ENCODE peak calls at places on chromosomes 6 and 20, in four cellular contexts. H is HepG2, W is GM12878, U is K562. V is an unnamed sample.

GRCh38 chr20:46099491-46100287 is 9.9 kb upstream of the NCOA5 start:
- DNase-seq in U (no peak), H (no peak), W (no peak), V (peak; percentile 65)

GRCh38 chr6:56749632-56750151 is 107.0 kb upstream of the DST start:
- DNase-seq in W (no peak), H (peak; percentile 49), U (no peak), V (no peak)

GRCh38 chr6:10412165-10412947 is 2.5 kb downstream of the TFAP2A start:
- DNase-seq in H (no peak), U (no peak), W (no peak), V (no peak)

GRCh38 chr6:39617023-39617422 is 108.2 kb downstream of the KIF6 start:
- DNase-seq in U (no peak), W (no peak), H (no peak), V (no peak)

GRCh38 chr6:37717836-37718251 is 20.2 kb upstream of the MDGA1 start:
- DNase-seq in U (no peak), W (no peak), H (no peak), V (no peak)

GRCh38 chr6:127147576-127147975 is 29.1 kb downstream of the RSPO3 start:
- DNase-seq in U (no peak), H (no peak), W (no peak), V (no peak)

GRCh38 chr6:170434114-170434820 is 118.8 kb downstream of the PSMB1 start:
- DNase-seq in U (no peak), H (peak; percentile 23), W (no peak), V (peak; percentile 49)

GRCh38 chr6:109381007-109381746 is 1.1 kb downstream of the CD164 start:
- DNase-seq in W (no peak), H (no peak), U (no peak), V (no peak)

GRCh38 chr20:7025635-7026034 is 258.1 kb downstream of the BMP2 start:
- DNase-seq in H (no peak), U (no peak), W (no peak), V (no peak)

GRCh38 chr20:9838378-9839295 is at the start of gene PAK5:
- DNase-seq in U (no peak), W (no peak), H (peak; percentile 53), V (peak; percentile 93)

GRCh38 chr20:18983796-18984195 is 170.2 kb downstream of the SCP2D1 start:
- DNase-seq in H (no peak), U (no peak), W (no peak), V (no peak)

GRCh38 chr6:166515072-166515810 is 71.2 kb downstream of the RAMACL start:
- DNase-seq in U (peak; percentile 22), H (peak; percentile 14), W (no peak), V (no peak)

GRCh38 chr6:159117031-159117430 is 52.2 kb upstream of the FNDC1 start:
- DNase-seq in H (no peak), U (no peak), W (no peak), V (no peak)
- TF ChIP-seq BRCA1 in H (no peak), U (no peak), W (no peak), V (no peak)

GRCh38 chr20:50001784-50002311 is 19.1 kb downstream of the SNAI1 start:
- DNase-seq in U (no peak), H (no peak), W (no peak), V (no peak)

GRCh38 chr20:49999329-49999728 is 16.5 kb downstream of the SNAI1 start:
- DNase-seq in H (no peak), U (no peak), W (peak; percentile 51), V (no peak)

GRCh38 chr20:50004175-50004574 is 21.4 kb downstream of the SNAI1 start:
- DNase-seq in U (no peak), H (no peak), W (no peak), V (no peak)

GRCh38 chr20:50005378-50006020 is 22.7 kb downstream of the SNAI1 start:
- DNase-seq in U (no peak), W (no peak), H (no peak), V (no peak)

DNA sequence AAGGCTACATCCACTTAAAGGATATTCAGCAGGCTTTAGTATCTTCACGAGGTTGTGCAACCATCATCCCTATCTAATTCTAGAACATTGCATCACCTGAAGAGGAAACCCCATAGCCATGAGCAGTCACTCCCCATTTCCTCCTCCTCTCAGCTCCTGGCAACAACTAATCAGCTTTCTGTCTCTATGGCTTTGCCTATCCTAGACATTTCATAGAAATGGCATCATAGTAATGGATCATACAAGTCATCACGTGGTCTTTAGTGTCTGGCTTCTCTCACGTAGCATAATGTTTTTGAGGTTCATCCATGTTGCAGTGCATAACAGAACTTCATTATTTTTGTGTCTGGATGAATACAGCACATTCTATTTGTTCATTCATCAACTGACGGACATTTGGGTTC is 20.5 kb downstream of the SNAI1 start:
- DNase-seq in U (no peak), W (no peak), H (no peak), V (no peak)
- TF ChIP-seq BRCA1 in U (no peak), W (no peak), H (no peak), V (no peak)

DNA sequence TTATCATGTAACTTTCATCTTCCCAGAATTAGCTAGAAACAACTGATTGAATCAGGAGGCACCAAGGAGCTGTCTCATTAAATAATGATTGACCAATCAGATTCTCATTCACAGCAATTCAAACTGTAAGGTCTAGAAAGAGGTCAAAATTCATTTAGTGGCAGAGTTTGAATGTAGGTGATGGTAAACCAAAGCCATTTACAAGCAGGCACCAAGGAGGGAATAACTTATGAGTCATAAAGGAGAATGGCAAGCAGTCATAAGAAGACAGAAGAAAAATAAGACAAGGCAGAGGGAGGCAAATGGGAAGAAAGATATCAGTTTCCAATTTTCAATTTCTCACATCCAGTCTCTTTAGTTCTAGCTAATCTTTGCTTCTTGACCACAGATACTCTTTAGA is 52.9 kb upstream of the DEFB112 start:
- DNase-seq in U (no peak), H (no peak), W (no peak), V (no peak)
- TF ChIP-seq BRCA1 in U (no peak), H (no peak), W (no peak), V (no peak)

GRCh38 chr6:35495258-35496035 is 1.4 kb downstream of the TEAD3 start:
- DNase-seq in U (no peak), W (no peak), H (no peak), V (no peak)

GRCh38 chr6:35494161-35494563 is 2.7 kb downstream of the TEAD3 start:
- DNase-seq in W (no peak), U (no peak), H (no peak), V (no peak)

GRCh38 chr6:35497571-35498406 is 910 bp upstream of the TEAD3 start:
- DNase-seq in H (peak; percentile 47), W (no peak), U (peak; percentile 86), V (no peak)

GRCh38 chr6:35496851-35497570 is at the start of gene TEAD3:
- DNase-seq in W (no peak), H (peak; percentile 69), U (peak; percentile 98), V (no peak)

GRCh38 chr6:35496036-35496850 is 636 bp downstream of the TEAD3 start:
- DNase-seq in H (peak; percentile 43), U (peak; percentile 71), W (no peak), V (no peak)
- TF ChIP-seq BRCA1 in H (no peak), U (no peak), W (no peak), V (no peak)

DNA sequence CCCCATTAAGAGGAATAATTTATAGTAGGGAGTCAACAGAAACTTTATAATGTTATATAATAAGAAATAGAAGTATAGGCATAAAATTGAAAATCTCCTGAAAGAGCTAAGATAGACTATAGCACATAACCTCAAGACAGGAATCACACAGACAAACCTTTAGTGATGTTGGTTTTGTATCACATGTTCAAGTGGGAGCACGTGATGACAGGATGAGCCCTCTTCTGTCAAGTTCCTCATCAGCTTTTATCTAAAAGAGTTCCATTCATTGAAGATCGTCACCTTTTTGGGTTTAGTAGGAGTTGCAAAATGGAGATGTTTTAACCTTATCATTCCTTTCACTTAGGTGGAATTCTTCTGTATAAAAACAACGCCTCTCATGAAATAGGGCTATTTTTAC is 127.0 kb downstream of the MCHR2 start:
- DNase-seq in W (no peak), H (no peak), U (no peak), V (no peak)
- TF ChIP-seq BRCA1 in W (no peak), H (no peak), U (no peak), V (no peak)

V was measured in H1.